ENCODE peak calls at places on chromosomes 4 and X, in ten cellular contexts. P, I, U, Q, N, C, R, T, Y and E are unnamed samples.

GRCh38 chr4:48082956-48083355 is 51.1 kb downstream of the TXK start:
- DNase-seq in T (no peak), C (no peak), P (no peak), I (no peak), R (no peak), U (no peak), Q (no peak), N (no peak), Y (no peak), E (no peak)

GRCh38 chrX:17859609-17860178 is 1.4 kb downstream of the RAI2 start:
- DNase-seq in C (no peak), Y (no peak), U (no peak), Q (peak), T (no peak), I (no peak), R (no peak), N (no peak), P (no peak), E (no peak)

GRCh38 chr4:124265701-124266100 is 446.8 kb downstream of the ANKRD50 start:
- DNase-seq in T (no peak), Y (no peak), N (no peak), Q (no peak), R (no peak), P (no peak), I (no peak), C (no peak), U (no peak), E (peak)

GRCh38 chr4:4233610-4234009 is 6.9 kb upstream of the OTOP1 start:
- DNase-seq in T (no peak), Q (no peak), C (no peak), Y (no peak), I (no peak), N (no peak), U (no peak), P (no peak), R (no peak), E (no peak)

GRCh38 chr4:26191353-26191752 is 129.5 kb upstream of the RBPJ start:
- DNase-seq in T (no peak), P (no peak), I (no peak), C (no peak), R (no peak), Q (no peak), Y (no peak), U (no peak), N (no peak), E (no peak)

GRCh38 chrX:127317159-127317558 is 497.6 kb downstream of the PRR32 start:
- DNase-seq in I (no peak), N (no peak), R (no peak), P (no peak), C (no peak), Q (no peak), U (no peak), Y (no peak), T (no peak), E (no peak)

GRCh38 chr4:119729815-119730643 is 101.4 kb upstream of the PDE5A start:
- DNase-seq in P (peak), U (no peak), Y (no peak), R (peak), Q (no peak), C (peak), I (peak), N (peak), T (no peak), E (peak)

GRCh38 chr4:114263233-114263632 is 283.8 kb upstream of the ARSJ start:
- DNase-seq in C (no peak), U (no peak), I (peak), P (no peak), Y (no peak), T (no peak), R (no peak), N (no peak), Q (no peak), E (no peak)

GRCh38 chr4:168309781-168310180 is 8.8 kb downstream of the DDX60 start:
- DNase-seq in R (no peak), Q (no peak), N (no peak), U (no peak), P (no peak), T (no peak), Y (no peak), C (no peak), I (no peak), E (no peak)

GRCh38 chr4:108574402-108574801 is 46.0 kb upstream of the RPL34 start:
- DNase-seq in Q (no peak), P (no peak), C (no peak), U (no peak), T (no peak), R (no peak), I (no peak), Y (no peak), N (no peak), E (no peak)

GRCh38 chr4:165332502-165332901 is 5.0 kb downstream of the MSMO1 start:
- DNase-seq in P (no peak), Q (no peak), C (no peak), I (no peak), R (no peak), U (no peak), N (no peak), Y (no peak), T (no peak), E (no peak)

GRCh38 chr4:164011791-164012190 is 517.3 kb downstream of the TMA16 start:
- DNase-seq in Q (no peak), I (no peak), N (no peak), P (no peak), Y (no peak), U (no peak), C (no peak), T (no peak), R (no peak), E (no peak)

GRCh38 chr4:47929682-47930201 is 15.4 kb upstream of the NFXL1 start:
- DNase-seq in I (no peak), N (no peak), Q (no peak), C (no peak), Y (no peak), P (no peak), T (no peak), U (no peak), R (no peak), E (no peak)

GRCh38 chr4:7358100-7358735 is 76.5 kb downstream of the PSAPL1 start:
- DNase-seq in N (peak), R (peak), Q (no peak), U (peak), P (peak), I (peak), T (no peak), C (peak), Y (no peak), E (peak)

GRCh38 chr4:83876047-83876446 is 340.1 kb downstream of the GPAT3 start:
- DNase-seq in N (no peak), P (no peak), T (no peak), Y (no peak), Q (no peak), U (no peak), I (no peak), C (no peak), R (no peak), E (no peak)

GRCh38 chr4:111905511-111905910 is 239.7 kb upstream of the FAM241A start:
- DNase-seq in P (no peak), T (no peak), Y (no peak), R (no peak), N (no peak), I (no peak), C (no peak), Q (no peak), U (no peak), E (no peak)

GRCh38 chrX:103467870-103468269 is 51.4 kb downstream of the RAB40A start:
- DNase-seq in U (no peak), Y (no peak), T (no peak), N (no peak), I (no peak), C (no peak), P (no peak), Q (no peak), R (no peak), E (no peak)

GRCh38 chr4:53920116-53920515 is 144.3 kb downstream of the CHIC2 start:
- DNase-seq in R (no peak), C (no peak), I (no peak), Y (no peak), U (no peak), N (no peak), Q (no peak), P (no peak), T (no peak), E (no peak)

GRCh38 chr4:173301518-173302201 is 32.5 kb downstream of the HMGB2 start:
- DNase-seq in I (no peak), R (no peak), P (no peak), Q (no peak), C (peak), T (peak), U (no peak), Y (no peak), N (no peak), E (peak)

GRCh38 chr4:169059294-169060201 is 49.5 kb upstream of the CBR4 start:
- DNase-seq in P (no peak), R (no peak), T (no peak), C (no peak), U (peak), I (no peak), Y (no peak), Q (no peak), N (peak), E (no peak)

GRCh38 chr4:104901438-104901837 is 245.2 kb upstream of the TET2 start:
- DNase-seq in T (peak), P (no peak), C (peak), R (no peak), U (no peak), Q (no peak), Y (no peak), N (peak), I (no peak), E (peak)

GRCh38 chr4:80694178-80694577 is 336.3 kb upstream of the BMP3 start:
- DNase-seq in U (no peak), P (no peak), R (no peak), Y (no peak), C (no peak), I (no peak), T (no peak), Q (no peak), N (no peak), E (peak)

GRCh38 chrX:140712413-140713173 is 3.0 kb downstream of the LINC00632 start:
- DNase-seq in T (peak), Q (peak), N (peak), C (no peak), R (peak), U (peak), Y (no peak), I (no peak), P (no peak), E (peak)

GRCh38 chr4:149980941-149981340 is 97.3 kb upstream of the DCLK2 start:
- DNase-seq in Y (no peak), N (peak), R (peak), C (peak), P (no peak), U (peak), T (peak), I (no peak), Q (peak), E (peak)

DNA sequence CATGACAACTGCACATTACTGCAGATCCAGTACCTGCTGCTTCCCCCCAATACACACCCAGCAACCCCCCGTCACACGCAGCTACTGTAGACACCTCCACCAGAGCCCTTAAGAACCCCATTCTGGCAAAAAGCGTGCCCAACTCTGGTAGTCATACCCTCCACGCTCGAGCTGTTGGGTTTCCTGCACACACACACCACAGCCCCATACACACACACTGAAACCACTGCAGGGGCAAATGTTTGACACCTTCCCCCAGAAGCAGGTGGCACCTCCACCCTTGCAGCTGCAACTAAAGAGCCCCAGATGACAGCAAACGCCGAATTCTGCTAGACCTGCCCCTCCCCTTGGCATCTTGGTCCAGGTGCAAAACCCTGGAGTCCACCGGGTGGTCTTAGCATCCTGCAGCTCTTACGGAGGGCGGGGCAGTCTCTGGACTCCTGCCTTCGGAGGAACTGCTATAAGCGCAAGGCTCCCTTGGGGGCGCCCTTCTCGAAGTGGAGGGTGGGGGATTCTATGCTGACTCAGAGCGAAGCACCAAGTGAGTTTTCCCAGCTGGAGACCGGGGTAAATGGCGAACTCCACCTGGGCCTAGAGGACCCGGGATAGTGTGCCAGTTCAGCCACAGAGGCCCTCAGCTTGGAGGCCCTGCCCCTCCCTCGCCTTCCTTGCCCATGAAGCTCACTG is 1.5 kb downstream of the FRMPD3 start:
- DNase-seq in I (no peak), U (no peak), R (peak), C (no peak), Y (no peak), N (no peak), P (no peak), T (peak), Q (peak), E (no peak)
- TF ChIP-seq CTCF in I (no peak), U (no peak), R (no peak), C (no peak), Y (no peak), N (no peak), P (no peak), T (peak), Q (no peak), E (no peak)

GRCh38 chrX:70969635-70970481 is 39.0 kb upstream of the SLC7A3 start:
- DNase-seq in Q (no peak), R (no peak), T (peak), I (no peak), U (no peak), C (no peak), N (no peak), Y (no peak), P (no peak), E (no peak)
- H3K4me3 ChIP-seq in Q (no peak), R (no peak), T (no peak), I (no peak), U (no peak), C (peak), N (no peak), Y (no peak), P (no peak), E (no peak)

DNA sequence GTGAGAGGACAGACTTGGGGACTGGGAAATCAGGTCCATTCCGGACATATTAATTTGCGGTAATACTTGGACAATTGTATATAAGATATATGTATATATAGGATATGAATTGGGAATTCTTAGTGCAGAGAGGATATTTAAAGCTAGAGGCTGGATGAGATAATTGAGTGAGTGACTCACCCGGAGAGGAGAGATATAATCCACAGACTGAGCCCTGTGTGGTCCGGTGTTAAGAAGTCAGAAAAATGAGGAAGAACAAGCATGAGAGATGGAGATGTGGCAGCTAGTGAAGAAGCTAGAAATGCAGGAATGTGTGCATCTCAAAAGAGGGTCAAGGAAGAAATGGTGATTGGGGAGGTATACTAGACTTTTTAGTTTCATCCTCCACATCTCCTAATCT is 336.2 kb downstream of the SLC7A11 start:
- DNase-seq in I (no peak), N (no peak), U (no peak), C (no peak), P (no peak), T (no peak), R (no peak), Y (no peak), Q (no peak), E (no peak)
- TF ChIP-seq CTCF in I (no peak), N (no peak), U (no peak), C (no peak), P (no peak), T (no peak), R (no peak), Y (no peak), Q (no peak), E (no peak)

GRCh38 chrX:13050151-13050550 is 5.7 kb upstream of the FAM9C start:
- DNase-seq in U (no peak), P (no peak), Q (no peak), Y (no peak), I (no peak), T (no peak), N (no peak), R (no peak), C (no peak), E (no peak)

GRCh38 chrX:13051167-13051528 is 6.7 kb upstream of the FAM9C start:
- DNase-seq in U (no peak), Y (no peak), I (no peak), C (no peak), T (no peak), N (no peak), P (no peak), R (no peak), Q (no peak), E (no peak)

GRCh38 chrX:13048265-13048664 is 3.8 kb upstream of the FAM9C start:
- DNase-seq in C (no peak), I (no peak), N (no peak), Q (no peak), R (no peak), P (no peak), T (no peak), Y (no peak), U (no peak), E (no peak)

GRCh38 chrX:13053171-13053570 is 8.8 kb upstream of the FAM9C start:
- DNase-seq in Q (no peak), N (no peak), R (no peak), P (no peak), C (no peak), Y (no peak), T (no peak), I (no peak), U (no peak), E (no peak)

GRCh38 chrX:13051529-13052172 is 7.2 kb upstream of the FAM9C start:
- DNase-seq in Q (peak), I (no peak), T (no peak), R (no peak), P (no peak), C (no peak), N (peak), U (no peak), Y (no peak), E (no peak)
- H3K4me3 ChIP-seq in Q (no peak), I (no peak), T (no peak), R (no peak), P (no peak), C (no peak), N (no peak), U (no peak), Y (no peak), E (no peak)

GRCh38 chr4:136713140-136713539 is 819.2 kb downstream of the PCDH18 start:
- DNase-seq in R (no peak), Q (no peak), T (no peak), P (no peak), I (no peak), N (no peak), Y (no peak), C (no peak), U (no peak), E (no peak)
- TF ChIP-seq CTCF in R (no peak), Q (no peak), T (no peak), P (no peak), I (no peak), N (peak), Y (no peak), C (no peak), U (no peak), E (no peak)

GRCh38 chr4:140790765-140791164 is 34.6 kb upstream of the TBC1D9 start:
- DNase-seq in Q (no peak), P (no peak), T (peak), C (no peak), N (peak), R (no peak), I (no peak), U (peak), Y (peak), E (no peak)

GRCh38 chr4:140790171-140790570 is 34.0 kb upstream of the TBC1D9 start:
- DNase-seq in U (no peak), R (no peak), Y (no peak), T (no peak), C (no peak), Q (no peak), N (no peak), I (no peak), P (no peak), E (no peak)

GRCh38 chr4:140793291-140793690 is 37.1 kb upstream of the TBC1D9 start:
- DNase-seq in T (no peak), C (no peak), U (no peak), P (no peak), R (no peak), Y (no peak), I (no peak), N (no peak), Q (no peak), E (no peak)

GRCh38 chr4:140789752-140790151 is 33.6 kb upstream of the TBC1D9 start:
- DNase-seq in I (no peak), N (no peak), C (no peak), R (no peak), U (no peak), Q (no peak), Y (peak), T (no peak), P (no peak), E (no peak)
- H3K4me3 ChIP-seq in I (no peak), N (no peak), C (no peak), R (no peak), U (no peak), Q (no peak), Y (no peak), T (no peak), P (no peak), E (no peak)

DNA sequence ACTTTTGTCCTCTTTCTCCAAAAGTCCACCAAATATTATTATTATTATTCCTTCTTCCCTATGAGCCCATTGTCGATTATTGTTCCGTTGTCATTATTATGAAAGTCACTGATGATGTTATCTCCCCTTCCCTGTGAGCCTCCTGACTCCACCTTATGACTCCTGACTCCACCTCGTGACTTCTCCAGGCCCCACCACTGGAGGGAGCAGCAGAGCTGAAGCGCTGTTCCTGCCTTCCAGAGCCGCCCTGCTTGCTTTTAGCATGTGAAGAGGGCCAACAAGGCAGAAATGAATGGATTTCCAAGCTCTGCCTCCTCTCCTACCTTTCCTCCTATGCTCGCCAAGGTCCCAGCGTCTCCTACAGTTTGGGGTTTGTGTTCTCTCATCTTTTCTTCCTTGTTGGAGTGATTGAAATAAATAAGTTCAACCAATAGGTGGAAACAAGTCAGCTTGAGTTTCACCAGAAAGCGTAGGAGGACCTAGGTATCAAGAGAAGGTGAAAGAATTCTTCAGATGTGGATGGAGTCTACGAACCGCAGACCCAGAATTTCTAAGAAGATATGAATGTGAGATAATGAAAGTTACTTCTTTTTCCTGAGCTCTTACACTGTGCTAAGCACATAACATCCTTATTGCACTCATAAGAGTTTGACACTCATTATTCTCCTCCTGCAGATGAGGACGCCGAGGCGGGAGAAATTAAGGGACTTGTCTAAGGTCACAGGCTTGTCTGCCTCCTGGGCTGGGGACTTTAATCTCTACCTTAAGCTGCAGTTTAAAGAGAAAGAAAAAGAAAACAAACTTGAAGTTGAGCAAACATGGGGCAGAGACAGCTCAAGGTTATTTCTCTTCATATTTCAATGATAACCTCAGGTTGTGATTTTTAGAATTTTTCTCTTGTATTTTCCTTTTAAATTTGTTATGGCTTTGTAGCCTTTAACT is 26.1 kb downstream of the IGSF1 start:
- DNase-seq in T (peak), R (peak), U (no peak), P (no peak), I (no peak), Q (no peak), N (no peak), C (peak), Y (no peak), E (no peak)
- TF ChIP-seq CTCF in T (peak), R (peak), U (peak), P (no peak), I (peak), Q (no peak), N (no peak), C (peak), Y (no peak), E (no peak)

GRCh38 chr4:137312257-137312656 is 220.0 kb downstream of the PCDH18 start:
- DNase-seq in Y (no peak), P (no peak), T (no peak), Q (no peak), N (no peak), I (no peak), U (no peak), R (no peak), C (no peak), E (peak)

GRCh38 chr4:137309424-137309823 is 222.9 kb downstream of the PCDH18 start:
- DNase-seq in Y (no peak), T (no peak), N (no peak), R (no peak), C (no peak), U (no peak), Q (no peak), P (no peak), I (no peak), E (no peak)

GRCh38 chr4:137310156-137310555 is 222.1 kb downstream of the PCDH18 start:
- DNase-seq in N (no peak), Q (no peak), Y (no peak), T (no peak), U (no peak), C (no peak), I (no peak), P (no peak), R (no peak), E (peak)

GRCh38 chr4:137310593-137311490 is 221.5 kb downstream of the PCDH18 start:
- DNase-seq in U (no peak), P (peak), C (no peak), I (peak), R (no peak), T (no peak), Y (no peak), N (no peak), Q (no peak), E (peak)

GRCh38 chr4:137307806-137308205 is 224.5 kb downstream of the PCDH18 start:
- DNase-seq in T (no peak), Y (no peak), N (peak), U (no peak), Q (no peak), R (no peak), P (peak), I (peak), C (no peak), E (peak)
- H3K4me3 ChIP-seq in T (no peak), Y (no peak), N (no peak), U (no peak), Q (no peak), R (no peak), P (no peak), I (no peak), C (no peak), E (no peak)